ENCODE peak calls at places on chromosome 19, in nine cellular contexts. C is pancreas, T is fibroblast of the aortic adventitia, Z is lower leg skin, A is psoas muscle, L is thoracic aorta, O is RWPE2, Y is mammary epithelial cell, M is transverse colon. U is an unnamed sample.

GRCh38 chr19:3499738-3500428 is 591 bp downstream of the DOHH start:
- DNase-seq in C (no peak), T (no peak), Z (no peak), A (no peak), L (no peak), O (no peak), Y (peak), M (no peak), U (no peak)

GRCh38 chr19:13241321-13242104 is 91.3 kb downstream of the IER2 start:
- DNase-seq in C (no peak), T (no peak), Z (no peak), A (no peak), L (no peak), O (no peak), Y (peak), M (no peak), U (no peak)

GRCh38 chr19:23783634-23784033 is 24.9 kb upstream of the ZNF681 start:
- DNase-seq in C (no peak), T (no peak), Z (peak), A (no peak), L (no peak), O (no peak), Y (no peak), M (no peak), U (no peak)

GRCh38 chr19:48244289-48244688 is 11.4 kb downstream of the CARD8 start:
- DNase-seq in C (no peak), T (no peak), Z (no peak), A (no peak), L (no peak), O (no peak), Y (no peak), M (no peak), U (no peak)

GRCh38 chr19:52211926-52212571 is 22.2 kb downstream of the PPP2R1A start:
- DNase-seq in C (no peak), T (no peak), Z (peak), A (no peak), L (no peak), O (no peak), Y (no peak), M (no peak), U (no peak)

GRCh38 chr19:42961119-42961518 is 24.1 kb upstream of the PSG7 start:
- DNase-seq in C (no peak), T (no peak), Z (no peak), A (no peak), L (no peak), O (no peak), Y (no peak), M (no peak), U (no peak)

GRCh38 chr19:29714371-29714952 is 599 bp downstream of the C19orf12 start:
- DNase-seq in C (no peak), T (no peak), Z (no peak), A (no peak), L (no peak), O (no peak), Y (no peak), M (no peak), U (no peak)

GRCh38 chr19:53057904-53058579 is 13.5 kb downstream of the ERVV-2 start:
- DNase-seq in C (peak), T (no peak), Z (no peak), A (no peak), L (no peak), O (peak), Y (peak), M (no peak), U (peak)

GRCh38 chr19:3285647-3286176 is 61.3 kb downstream of the CELF5 start:
- DNase-seq in C (no peak), T (no peak), Z (no peak), A (no peak), L (no peak), O (no peak), Y (no peak), M (no peak), U (peak)

GRCh38 chr19:14775855-14776254 is 2.5 kb downstream of the ADGRE2 start:
- DNase-seq in C (no peak), T (no peak), Z (peak), A (no peak), L (no peak), O (peak), Y (no peak), M (peak), U (no peak)
- H3K4me3 ChIP-seq in C (no peak), T (no peak), Z (no peak), A (peak), L (peak), O (peak), Y (peak), M (peak), U (no peak)

DNA sequence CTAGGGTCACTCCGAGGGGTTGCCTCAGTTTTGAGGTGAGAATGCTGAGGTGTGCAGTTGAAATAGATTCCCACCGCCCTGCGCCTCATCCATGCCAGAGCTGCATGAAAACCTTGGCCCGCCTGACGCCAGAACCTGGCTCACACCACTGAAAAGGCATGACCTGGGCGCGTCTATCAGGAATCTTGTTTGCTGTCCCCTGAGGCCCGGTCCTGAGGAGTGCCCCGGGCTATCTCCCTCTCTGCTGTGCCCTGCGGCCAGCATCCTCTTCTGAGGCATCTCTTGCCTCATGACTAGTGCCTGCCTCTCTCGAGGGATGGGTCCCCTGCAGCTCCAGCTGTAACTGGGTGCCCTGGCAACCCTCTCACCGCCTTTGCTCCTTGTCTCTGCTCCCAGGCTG is 28.1 kb downstream of the SMARCA4 start:
- DNase-seq in C (no peak), T (no peak), Z (no peak), A (no peak), L (no peak), O (no peak), Y (no peak), M (no peak), U (no peak)
- H3K4me3 ChIP-seq in C (no peak), T (no peak), Z (no peak), A (no peak), L (no peak), O (no peak), Y (no peak), M (no peak), U (no peak)

DNA sequence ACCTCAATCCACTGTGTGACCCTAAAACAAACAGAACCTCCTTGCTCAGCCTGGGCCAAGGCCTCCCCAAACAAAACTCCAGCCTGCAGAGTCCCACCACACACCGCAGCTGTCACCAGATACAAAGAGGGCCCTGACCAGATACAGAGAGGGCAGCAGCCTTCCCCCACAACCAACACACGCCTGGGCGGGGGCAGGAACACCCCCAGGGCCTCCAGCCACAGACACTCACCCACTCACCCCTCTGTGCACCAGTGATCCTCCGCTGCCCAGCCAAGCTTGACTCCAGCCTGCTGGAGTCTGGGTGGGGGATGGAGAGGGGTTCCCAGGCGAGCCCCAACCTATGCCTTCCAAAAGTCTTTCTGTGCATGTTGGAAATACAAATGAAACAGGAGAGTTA is 5.9 kb upstream of the CIRBP start:
- DNase-seq in C (no peak), T (no peak), Z (no peak), A (no peak), L (no peak), O (no peak), Y (no peak), M (no peak), U (no peak)
- H3K4me3 ChIP-seq in C (no peak), T (no peak), Z (no peak), A (no peak), L (no peak), O (no peak), Y (no peak), M (no peak), U (no peak)

GRCh38 chr19:17726914-17727773 is 7.9 kb downstream of the MAP1S start:
- DNase-seq in C (no peak), T (no peak), Z (no peak), A (no peak), L (no peak), O (no peak), Y (no peak), M (no peak), U (no peak)
- H3K4me3 ChIP-seq in C (no peak), T (no peak), Z (no peak), A (no peak), L (no peak), O (no peak), Y (no peak), M (no peak), U (no peak)

GRCh38 chr19:17607936-17608335 is 52.5 kb downstream of the COLGALT1 start:
- DNase-seq in C (no peak), T (no peak), Z (no peak), A (no peak), L (no peak), O (no peak), Y (no peak), M (no peak), U (no peak)

GRCh38 chr19:17610384-17610783 is 54.9 kb downstream of the COLGALT1 start:
- DNase-seq in C (no peak), T (peak), Z (no peak), A (no peak), L (no peak), O (no peak), Y (peak), M (no peak), U (no peak)

GRCh38 chr19:17614476-17614875 is 59.0 kb downstream of the COLGALT1 start:
- DNase-seq in C (no peak), T (no peak), Z (no peak), A (no peak), L (no peak), O (no peak), Y (no peak), M (no peak), U (no peak)

GRCh38 chr19:17615889-17616685 is 60.6 kb downstream of the COLGALT1 start:
- DNase-seq in C (no peak), T (no peak), Z (no peak), A (no peak), L (no peak), O (no peak), Y (no peak), M (no peak), U (no peak)

GRCh38 chr19:17611462-17612244 is 56.2 kb downstream of the COLGALT1 start:
- DNase-seq in C (no peak), T (no peak), Z (no peak), A (no peak), L (no peak), O (no peak), Y (no peak), M (no peak), U (no peak)
- H3K4me3 ChIP-seq in C (no peak), T (no peak), Z (no peak), A (no peak), L (no peak), O (no peak), Y (no peak), M (no peak), U (no peak)

GRCh38 chr19:49338691-49339363 is 3.6 kb downstream of the CD37 start:
- DNase-seq in C (peak), T (no peak), Z (peak), A (peak), L (peak), O (peak), Y (peak), M (peak), U (peak)
- H3K4me3 ChIP-seq in C (peak), T (peak), Z (no peak), A (peak), L (peak), O (peak), Y (peak), M (peak), U (no peak)

U was measured in BE2C.